ENCODE peak calls at places on chromosome 13, in ten cellular contexts. W, G, R, H, Z, T, U, F, Y and N are unnamed samples.

GRCh38 chr13:75468098-75468497 is 13.9 kb downstream of the TBC1D4 start:
- DNase-seq in W (no peak), G (no peak), R (no peak), H (peak; percentile 35), Z (no peak), T (no peak), U (no peak), F (no peak), Y (no peak), N (no peak)

GRCh38 chr13:31328549-31329229 is 128.9 kb downstream of the B3GLCT start:
- DNase-seq in W (no peak), G (no peak), R (no peak), H (peak; percentile 6), Z (no peak), T (no peak), U (no peak), F (no peak), Y (no peak), N (no peak)

GRCh38 chr13:50910483-50910805 is 853 bp downstream of the RNASEH2B start:
- DNase-seq in W (no peak), G (no peak), R (no peak), H (peak; percentile 46), Z (no peak), T (no peak), U (no peak), F (no peak), Y (peak; percentile 28), N (peak; percentile 25)

GRCh38 chr13:51623473-51623872 is 39.2 kb downstream of the WDFY2 start:
- DNase-seq in W (no peak), G (no peak), R (no peak), H (no peak), Z (no peak), T (no peak), U (no peak), F (no peak), Y (no peak), N (no peak)

GRCh38 chr13:57739089-57739488 is 107.5 kb downstream of the PCDH17 start:
- DNase-seq in W (no peak), G (no peak), R (no peak), H (no peak), Z (no peak), T (no peak), U (no peak), F (no peak), Y (no peak), N (no peak)

GRCh38 chr13:66576381-66576780 is 653.8 kb downstream of the PCDH9 start:
- DNase-seq in W (no peak), G (no peak), R (no peak), H (no peak), Z (no peak), T (no peak), U (no peak), F (no peak), Y (no peak), N (no peak)

GRCh38 chr13:45933203-45934014 is 81.9 kb upstream of the SIAH3 start:
- DNase-seq in W (no peak), G (no peak), R (no peak), H (no peak), Z (no peak), T (no peak), U (no peak), F (no peak), Y (no peak), N (no peak)

GRCh38 chr13:112245959-112246358 is 130.2 kb upstream of the SPACA7 start:
- DNase-seq in W (no peak), G (no peak), R (no peak), H (no peak), Z (no peak), T (no peak), U (no peak), F (no peak), Y (no peak), N (no peak)

GRCh38 chr13:57128909-57129308 is 11.8 kb upstream of the PRR20A start:
- DNase-seq in W (no peak), G (no peak), R (no peak), H (no peak), Z (no peak), T (no peak), U (no peak), F (no peak), Y (no peak), N (no peak)

GRCh38 chr13:50309872-50310594 is 294.8 kb downstream of the KCNRG start:
- DNase-seq in W (no peak), G (no peak), R (no peak), H (no peak), Z (no peak), T (no peak), U (no peak), F (no peak), Y (no peak), N (no peak)

GRCh38 chr13:50323440-50324070 is 308.3 kb downstream of the KCNRG start:
- DNase-seq in W (no peak), G (no peak), R (peak; percentile 80), H (peak; percentile 70), Z (no peak), T (no peak), U (no peak), F (peak; percentile 71), Y (no peak), N (no peak)

GRCh38 chr13:29976535-29976934 is 126.1 kb upstream of the UBL3 start:
- DNase-seq in W (no peak), G (no peak), R (no peak), H (no peak), Z (no peak), T (no peak), U (no peak), F (no peak), Y (no peak), N (no peak)

GRCh38 chr13:74003374-74003773 is 130.8 kb downstream of the KLF12 start:
- DNase-seq in W (no peak), G (no peak), R (no peak), H (no peak), Z (no peak), T (no peak), U (no peak), F (no peak), Y (no peak), N (no peak)

GRCh38 chr13:27274631-27275030 is 4.0 kb downstream of the RASL11A start:
- DNase-seq in W (no peak), G (no peak), R (no peak), H (no peak), Z (no peak), T (no peak), U (no peak), F (no peak), Y (no peak), N (no peak)

GRCh38 chr13:102405499-102406079 is 3.7 kb upstream of the FGF14 start:
- DNase-seq in W (no peak), G (no peak), R (peak; percentile 24), H (no peak), Z (no peak), T (no peak), U (no peak), F (no peak), Y (no peak), N (no peak)

GRCh38 chr13:50991624-50992610 is 82.3 kb downstream of the RNASEH2B start:
- DNase-seq in W (no peak), G (no peak), R (no peak), H (no peak), Z (no peak), T (no peak), U (no peak), F (no peak), Y (no peak), N (no peak)

GRCh38 chr13:59409651-59410200 is 754.0 kb downstream of the DIAPH3 start:
- DNase-seq in W (no peak), G (no peak), R (no peak), H (no peak), Z (no peak), T (no peak), U (no peak), F (no peak), Y (no peak), N (no peak)

GRCh38 chr13:28983661-28984060 is 163.5 kb downstream of the MTUS2 start:
- DNase-seq in W (no peak), G (no peak), R (no peak), H (no peak), Z (peak; percentile 10), T (no peak), U (no peak), F (no peak), Y (no peak), N (no peak)

GRCh38 chr13:84086847-84087162 is 204.5 kb upstream of the SLITRK1 start:
- DNase-seq in W (no peak), G (no peak), R (no peak), H (no peak), Z (no peak), T (no peak), U (no peak), F (no peak), Y (no peak), N (no peak)
- H3K4me3 ChIP-seq in W (no peak overlapping the region), G (peak overlapping the region; percentile 58), R (peak overlapping the region; percentile 16), H (peak overlapping the region; percentile 26), Z (no peak overlapping the region), T (no peak overlapping the region), U (no peak overlapping the region), F (peak overlapping the region; percentile 35), Y (no peak overlapping the region), N (no peak overlapping the region)

DNA sequence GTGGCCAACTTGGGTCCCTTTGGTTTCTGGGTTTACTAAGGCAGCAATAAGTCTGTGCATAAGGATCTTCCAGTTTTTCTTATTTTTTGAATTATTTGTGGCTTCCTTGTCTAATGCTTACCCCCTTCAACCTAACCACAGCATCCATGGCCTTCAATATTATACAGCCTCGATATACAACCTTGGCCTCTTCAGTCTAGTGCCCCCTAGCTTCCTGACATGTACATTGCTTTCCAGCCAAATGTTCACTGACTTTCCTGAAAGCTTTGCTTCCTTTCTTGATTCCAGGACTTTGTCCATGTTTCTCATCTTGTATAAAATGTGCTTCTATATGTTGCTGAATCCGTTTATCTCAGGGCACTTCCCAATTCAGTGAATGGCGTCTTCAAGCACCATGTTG is 310.1 kb downstream of the OLFM4 start:
- DNase-seq in W (no peak), G (no peak), R (no peak), H (no peak), Z (no peak), T (no peak), U (no peak), F (no peak), Y (no peak), N (no peak)
- TF ChIP-seq CTCF in W (no peak), G (no peak), R (no peak), H (no peak), Z (no peak), T (no peak), U (no peak), F (no peak), Y (no peak), N (peak; percentile 26)

GRCh38 chr13:111186305-111186930 is 71.3 kb downstream of the ARHGEF7 start:
- DNase-seq in W (no peak), G (no peak), R (no peak), H (no peak), Z (no peak), T (no peak), U (no peak), F (no peak), Y (no peak), N (no peak)
- H3K4me3 ChIP-seq in W (peak overlapping the region; percentile 41), G (peak overlapping the region; percentile 63), R (no peak overlapping the region), H (no peak overlapping the region), Z (no peak overlapping the region), T (no peak overlapping the region), U (no peak overlapping the region), F (no peak overlapping the region), Y (no peak overlapping the region), N (no peak overlapping the region)

DNA sequence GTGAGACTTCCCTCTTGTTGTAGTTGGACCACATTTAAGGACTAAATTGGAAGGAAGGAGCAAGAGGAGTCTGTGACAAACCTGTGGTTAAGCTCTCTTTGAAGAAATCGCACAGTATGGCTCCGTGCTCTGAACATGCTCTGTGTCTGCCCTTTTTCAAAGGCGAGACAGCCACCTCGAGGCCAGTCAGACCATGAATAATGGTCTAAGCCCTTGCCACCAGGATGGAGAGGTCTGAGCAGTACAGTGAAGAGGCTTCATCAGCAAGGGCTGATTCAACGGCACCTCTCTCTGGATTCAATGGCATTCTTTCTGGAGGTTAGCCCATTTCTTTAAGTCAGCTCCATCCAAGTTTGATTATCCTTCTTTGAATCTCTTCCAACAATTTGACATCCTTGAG is 30.9 kb downstream of the FAM216B start:
- DNase-seq in W (no peak), G (no peak), R (no peak), H (peak; percentile 26), Z (no peak), T (no peak), U (no peak), F (no peak), Y (no peak), N (no peak)
- TF ChIP-seq CTCF in W (no peak), G (no peak), R (no peak), H (no peak), Z (no peak), T (no peak), U (no peak), F (no peak), Y (no peak), N (no peak)